ENCODE peak calls at places on chromosomes 3 and 15, in eight cellular contexts. Q is OCI-LY7, W is suprapubic skin, D is heart left ventricle, O is skeletal muscle cell, H is tibial artery, P is AG04450, U is PC-3. M is an unnamed sample.

GRCh38 chr3:98971183-98971681 is 69.7 kb upstream of the DCBLD2 start:
- DNase-seq in Q (no peak), W (no peak), D (no peak), O (peak), H (no peak), P (no peak), U (peak), M (no peak)

GRCh38 chr3:51955893-51956770 is 951 bp downstream of the GPR62 start:
- DNase-seq in Q (peak), W (no peak), D (peak), O (no peak), H (no peak), P (no peak), U (no peak), M (peak)

GRCh38 chr15:35023794-35024193 is 35.7 kb upstream of the ZNF770 start:
- DNase-seq in Q (no peak), W (no peak), D (no peak), O (no peak), H (no peak), P (no peak), U (peak), M (no peak)

GRCh38 chr3:58628823-58629562 is 37.6 kb downstream of the FAM3D start:
- DNase-seq in Q (no peak), W (no peak), D (peak), O (peak), H (peak), P (peak), U (peak), M (no peak)

GRCh38 chr3:124714218-124714853 is 15.9 kb upstream of the UMPS start:
- DNase-seq in Q (no peak), W (no peak), D (no peak), O (no peak), H (no peak), P (peak), U (no peak), M (no peak)

GRCh38 chr3:10505050-10505790 is at the start of gene ATP2B2:
- DNase-seq in Q (peak), W (no peak), D (no peak), O (no peak), H (no peak), P (no peak), U (no peak), M (no peak)

GRCh38 chr3:168085491-168086119 is 10.1 kb downstream of the GOLIM4 start:
- DNase-seq in Q (peak), W (no peak), D (no peak), O (no peak), H (no peak), P (no peak), U (no peak), M (no peak)

GRCh38 chr3:87053548-87053947 is 62.6 kb upstream of the VGLL3 start:
- DNase-seq in Q (no peak), W (no peak), D (no peak), O (no peak), H (no peak), P (no peak), U (no peak), M (no peak)

GRCh38 chr15:25136119-25136518 is 181.3 kb downstream of the SNRPN start:
- DNase-seq in Q (peak), W (no peak), D (no peak), O (no peak), H (no peak), P (no peak), U (no peak), M (no peak)

GRCh38 chr15:39165026-39165706 is 415.7 kb upstream of the THBS1 start:
- DNase-seq in Q (no peak), W (no peak), D (no peak), O (no peak), H (no peak), P (no peak), U (no peak), M (no peak)

GRCh38 chr3:38397320-38397719 is 50.7 kb downstream of the XYLB start:
- DNase-seq in Q (peak), W (no peak), D (peak), O (peak), H (no peak), P (no peak), U (peak), M (no peak)

GRCh38 chr15:35444557-35445204 is 101.3 kb downstream of the DPH6 start:
- DNase-seq in Q (peak), W (no peak), D (no peak), O (no peak), H (no peak), P (no peak), U (peak), M (no peak)

GRCh38 chr3:76438971-76439370 is 600.9 kb upstream of the ROBO2 start:
- DNase-seq in Q (no peak), W (no peak), D (no peak), O (peak), H (no peak), P (no peak), U (peak), M (no peak)

GRCh38 chr3:181457190-181457589 is 254.5 kb upstream of the SOX2 start:
- DNase-seq in Q (no peak), W (no peak), D (no peak), O (no peak), H (no peak), P (no peak), U (no peak), M (peak)

GRCh38 chr3:184395320-184395660 is 15.4 kb downstream of the CHRD start:
- DNase-seq in Q (no peak), W (no peak), D (no peak), O (no peak), H (no peak), P (no peak), U (no peak), M (no peak)

GRCh38 chr15:73325191-73325980 is 43.4 kb downstream of the HCN4 start:
- DNase-seq in Q (peak), W (no peak), D (no peak), O (no peak), H (no peak), P (no peak), U (no peak), M (no peak)
- H3K4me3 ChIP-seq in Q (no peak), W (no peak), D (no peak), O (no peak), H (no peak), P (no peak), U (no peak), M (no peak)

DNA sequence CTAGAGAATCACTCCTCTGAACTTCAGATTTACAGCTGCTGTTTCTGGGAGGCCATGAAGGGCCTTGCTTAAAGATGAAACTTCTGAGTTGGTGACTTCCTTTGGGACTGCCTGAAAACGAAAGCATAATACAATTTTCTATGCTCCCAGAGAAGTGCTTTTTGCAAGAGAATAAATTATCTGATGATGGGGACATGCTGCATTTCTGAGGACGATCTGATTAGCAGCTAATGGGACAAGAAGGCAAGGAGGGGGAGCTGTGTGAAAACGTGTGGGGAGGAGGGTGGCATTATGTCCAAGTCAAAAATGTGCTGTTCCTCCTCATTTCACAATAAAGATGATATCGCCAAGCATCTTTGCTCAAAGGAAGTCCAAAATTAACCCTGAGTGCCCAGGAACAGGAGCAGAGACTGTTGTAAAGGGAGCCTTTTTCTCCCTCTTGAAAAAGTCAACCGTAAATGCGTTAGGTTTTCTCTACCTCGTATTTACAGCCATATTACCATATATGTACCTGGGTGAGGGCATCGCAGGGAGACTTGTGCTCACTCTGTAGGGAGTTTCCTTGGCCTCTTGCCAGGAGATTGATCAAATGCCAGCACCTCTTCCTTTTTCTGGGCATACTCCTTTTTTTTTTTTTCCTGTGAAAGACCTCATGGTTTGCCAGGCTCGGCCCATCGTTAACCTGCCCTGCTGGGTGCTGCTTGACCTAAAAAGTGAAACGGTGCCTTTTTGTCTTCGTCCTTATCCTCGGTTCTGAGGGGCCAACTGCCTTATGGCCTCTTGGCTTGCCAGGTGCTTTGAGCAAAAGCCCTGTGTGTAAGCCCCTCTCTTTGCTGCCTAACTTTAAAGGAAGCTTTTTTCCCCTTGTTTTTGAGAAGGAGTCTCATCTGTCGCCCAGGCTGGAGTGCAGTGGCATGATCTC is 11.5 kb downstream of the ITPR1 start:
- DNase-seq in Q (peak), W (no peak), D (no peak), O (no peak), H (no peak), P (no peak), U (peak), M (no peak)
- H3K4me3 ChIP-seq in Q (peak), W (peak), D (no peak), O (no peak), H (peak), P (no peak), U (no peak), M (no peak)

DNA sequence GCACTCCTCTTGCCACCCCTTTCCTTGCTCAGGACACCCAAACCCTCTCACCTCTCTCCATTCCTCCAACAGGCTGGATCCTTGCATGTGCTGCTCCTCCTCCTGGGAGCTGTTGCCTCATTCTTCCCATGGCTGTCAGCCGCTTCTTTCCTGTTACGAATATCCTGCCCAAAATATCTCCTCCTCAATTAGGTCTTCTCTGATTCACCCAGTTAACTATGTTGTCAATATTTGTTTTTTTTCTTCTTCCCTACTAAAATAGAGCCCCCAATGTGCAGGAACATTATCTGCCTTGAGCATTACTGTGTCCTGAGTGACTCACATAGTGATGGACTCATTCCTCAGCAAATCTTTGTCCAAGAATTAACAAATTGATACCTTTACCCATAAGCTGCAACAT is 357.2 kb downstream of the CLSTN2 start:
- DNase-seq in Q (no peak), W (no peak), D (no peak), O (peak), H (no peak), P (no peak), U (peak), M (no peak)
- H3K4me3 ChIP-seq in Q (no peak), W (no peak), D (no peak), O (no peak), H (no peak), P (no peak), U (no peak), M (no peak)

DNA sequence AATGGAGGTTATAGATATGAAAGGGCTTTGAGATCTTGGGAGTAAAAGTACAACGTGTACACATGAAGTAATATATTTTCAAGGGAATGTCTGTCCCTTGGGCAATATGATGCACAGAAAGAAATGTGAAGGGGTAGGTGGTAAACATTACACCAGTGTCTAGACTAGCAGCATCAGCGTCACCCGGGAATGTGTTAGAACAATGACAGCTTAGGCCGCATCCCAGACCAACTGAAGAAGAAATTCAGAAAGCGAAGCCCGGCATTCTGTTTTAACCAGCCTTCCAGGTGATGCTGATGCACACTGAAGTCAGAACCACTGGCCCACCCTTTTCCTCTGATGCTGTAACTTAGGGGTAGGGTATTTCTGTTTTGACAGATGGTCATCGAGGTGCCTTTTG is 6.3 kb downstream of the INAFM2 start:
- DNase-seq in Q (no peak), W (no peak), D (no peak), O (no peak), H (no peak), P (no peak), U (no peak), M (no peak)
- H3K4me3 ChIP-seq in Q (no peak), W (no peak), D (no peak), O (no peak), H (no peak), P (no peak), U (no peak), M (no peak)

DNA sequence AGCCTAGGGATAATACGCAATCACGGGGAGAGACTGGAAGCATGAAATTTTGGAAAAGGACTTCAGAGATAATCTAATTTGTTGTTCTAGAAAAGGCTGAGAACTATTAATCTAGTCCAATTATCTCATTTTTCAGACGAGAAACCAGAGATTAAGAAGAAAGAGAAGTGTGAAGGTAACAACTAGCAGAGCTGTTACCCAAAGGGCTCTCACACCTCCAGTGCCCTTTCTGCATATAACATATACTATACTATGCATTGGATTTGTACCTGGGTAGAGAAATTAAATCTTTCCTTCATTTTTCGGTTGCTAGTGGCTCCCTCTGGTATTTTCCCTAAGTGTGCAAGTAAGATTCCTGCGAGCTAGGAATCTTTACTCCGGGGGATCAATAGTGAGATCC is 13.4 kb upstream of the TM4SF19 start:
- DNase-seq in Q (no peak), W (no peak), D (no peak), O (no peak), H (no peak), P (no peak), U (no peak), M (no peak)
- H3K4me3 ChIP-seq in Q (no peak), W (no peak), D (no peak), O (no peak), H (no peak), P (no peak), U (no peak), M (no peak)